ENCODE peak calls at places on chromosomes 4 and X, in four cellular contexts. O is aorta, R is AG04449, W is EL. U is an unnamed sample.

GRCh38 chr4:7649741-7650531 is 215.2 kb upstream of the PSAPL1 start:
- DNase-seq in O (peak), R (peak), W (peak), U (peak)

GRCh38 chrX:117752745-117753144 is 363.9 kb downstream of the KLHL13 start:
- DNase-seq in O (no peak), R (no peak), W (no peak), U (no peak)

GRCh38 chrX:144730486-144730885 is 516.8 kb upstream of the SPANXN1 start:
- DNase-seq in O (no peak), W (no peak), R (no peak), U (no peak)

GRCh38 chrX:41335590-41336331 is 1.8 kb downstream of the DDX3X start:
- DNase-seq in R (no peak), O (no peak), W (peak), U (peak)

GRCh38 chr4:184653650-184654049 is 4.1 kb downstream of the PRIMPOL start:
- DNase-seq in W (peak), O (no peak), R (peak), U (peak)

GRCh38 chrX:106952988-106953387 is 32.8 kb downstream of the CLDN2 start:
- DNase-seq in R (no peak), O (no peak), W (peak), U (no peak)

GRCh38 chr4:185119927-185120630 is 23.0 kb upstream of the SLC25A4 start:
- DNase-seq in R (no peak), O (no peak), W (no peak), U (no peak)

GRCh38 chrX:15349046-15349445 is 13.7 kb upstream of the PIGA start:
- DNase-seq in O (no peak), W (peak), R (no peak), U (peak)

GRCh38 chrX:11113731-11114130 is 2.6 kb downstream of the HCCS start:
- DNase-seq in O (no peak), R (no peak), W (peak), U (no peak)

GRCh38 chrX:153906126-153906917 is 1.8 kb downstream of the AVPR2 start:
- DNase-seq in R (no peak), O (no peak), W (no peak), U (no peak)

GRCh38 chr4:44722001-44722400 is 4.4 kb downstream of the GNPDA2 start:
- DNase-seq in O (no peak), W (no peak), R (no peak), U (no peak)

GRCh38 chr4:14896656-14897175 is 105.6 kb upstream of the CPEB2 start:
- DNase-seq in W (no peak), O (no peak), R (no peak), U (no peak)

GRCh38 chr4:7135389-7135746 is 57.0 kb upstream of the SORCS2 start:
- DNase-seq in W (peak), O (no peak), R (no peak), U (no peak)

GRCh38 chr4:612052-612748 is 13.2 kb upstream of the PDE6B start:
- DNase-seq in O (peak), W (no peak), R (no peak), U (no peak)

U was measured in GM04504.